ENCODE peak calls at places on chromosomes 2 and 18, in seven cellular contexts. One of them, this sample, is unnamed.

GRCh38 chr18:47203626-47204464 is 27.7 kb upstream of the IER3IP1 start:
- DNase-seq in CD4-positive, alpha-beta T cell: no peak
- DNase-seq in activated CD4-positive, alpha-beta T cell treated with anti-CD3 and anti-CD28 coated beads, Interleukin-2, amount 50 U/mL, for 1 hour: no peak
- DNase-seq in HFFc6: no peak
- DNase-seq in stimulated activated CD8-positive, alpha-beta memory T cell treated with anti-CD3 and anti-CD28 coated beads, Interleukin-15, amount 100 ng/mL, for 24 hours: no peak
- DNase-seq in CD4-positive, CD25-positive, alpha-beta regulatory T cell: no peak
- DNase-seq in stromal cell of bone marrow: no peak
- DNase-seq in this sample: no peak

GRCh38 chr2:135494503-135494902 is 36.5 kb downstream of the ZRANB3 start:
- DNase-seq in CD4-positive, alpha-beta T cell: no peak
- DNase-seq in activated CD4-positive, alpha-beta T cell treated with anti-CD3 and anti-CD28 coated beads, Interleukin-2, amount 50 U/mL, for 1 hour: no peak
- DNase-seq in HFFc6: no peak
- DNase-seq in stimulated activated CD8-positive, alpha-beta memory T cell treated with anti-CD3 and anti-CD28 coated beads, Interleukin-15, amount 100 ng/mL, for 24 hours: no peak
- DNase-seq in CD4-positive, CD25-positive, alpha-beta regulatory T cell: no peak
- DNase-seq in stromal cell of bone marrow: peak
- DNase-seq in this sample: no peak

GRCh38 chr2:151916632-151917031 is 88.4 kb upstream of the ARL5A start:
- DNase-seq in CD4-positive, alpha-beta T cell: no peak
- DNase-seq in activated CD4-positive, alpha-beta T cell treated with anti-CD3 and anti-CD28 coated beads, Interleukin-2, amount 50 U/mL, for 1 hour: no peak
- DNase-seq in HFFc6: no peak
- DNase-seq in stimulated activated CD8-positive, alpha-beta memory T cell treated with anti-CD3 and anti-CD28 coated beads, Interleukin-15, amount 100 ng/mL, for 24 hours: no peak
- DNase-seq in CD4-positive, CD25-positive, alpha-beta regulatory T cell: no peak
- DNase-seq in stromal cell of bone marrow: no peak
- DNase-seq in this sample: no peak

GRCh38 chr2:12507295-12507694 is 209.4 kb upstream of the TRIB2 start:
- DNase-seq in CD4-positive, alpha-beta T cell: peak
- DNase-seq in activated CD4-positive, alpha-beta T cell treated with anti-CD3 and anti-CD28 coated beads, Interleukin-2, amount 50 U/mL, for 1 hour: peak
- DNase-seq in HFFc6: peak
- DNase-seq in stimulated activated CD8-positive, alpha-beta memory T cell treated with anti-CD3 and anti-CD28 coated beads, Interleukin-15, amount 100 ng/mL, for 24 hours: no peak
- DNase-seq in CD4-positive, CD25-positive, alpha-beta regulatory T cell: peak
- DNase-seq in stromal cell of bone marrow: peak
- DNase-seq in this sample: peak

GRCh38 chr2:108444941-108445840 is 3.8 kb upstream of the GCC2 start:
- DNase-seq in CD4-positive, alpha-beta T cell: no peak
- DNase-seq in activated CD4-positive, alpha-beta T cell treated with anti-CD3 and anti-CD28 coated beads, Interleukin-2, amount 50 U/mL, for 1 hour: no peak
- DNase-seq in HFFc6: no peak
- DNase-seq in stimulated activated CD8-positive, alpha-beta memory T cell treated with anti-CD3 and anti-CD28 coated beads, Interleukin-15, amount 100 ng/mL, for 24 hours: no peak
- DNase-seq in CD4-positive, CD25-positive, alpha-beta regulatory T cell: no peak
- DNase-seq in stromal cell of bone marrow: no peak
- DNase-seq in this sample: no peak

GRCh38 chr18:21243041-21243431 is 1.0 kb downstream of the GREB1L start:
- DNase-seq in CD4-positive, alpha-beta T cell: no peak
- DNase-seq in activated CD4-positive, alpha-beta T cell treated with anti-CD3 and anti-CD28 coated beads, Interleukin-2, amount 50 U/mL, for 1 hour: no peak
- DNase-seq in HFFc6: no peak
- DNase-seq in stimulated activated CD8-positive, alpha-beta memory T cell treated with anti-CD3 and anti-CD28 coated beads, Interleukin-15, amount 100 ng/mL, for 24 hours: no peak
- DNase-seq in CD4-positive, CD25-positive, alpha-beta regulatory T cell: no peak
- DNase-seq in stromal cell of bone marrow: peak
- DNase-seq in this sample: no peak

GRCh38 chr2:120277505-120278205 is 25.0 kb downstream of the RALB start:
- DNase-seq in CD4-positive, alpha-beta T cell: no peak
- DNase-seq in activated CD4-positive, alpha-beta T cell treated with anti-CD3 and anti-CD28 coated beads, Interleukin-2, amount 50 U/mL, for 1 hour: no peak
- DNase-seq in HFFc6: no peak
- DNase-seq in stimulated activated CD8-positive, alpha-beta memory T cell treated with anti-CD3 and anti-CD28 coated beads, Interleukin-15, amount 100 ng/mL, for 24 hours: no peak
- DNase-seq in CD4-positive, CD25-positive, alpha-beta regulatory T cell: no peak
- DNase-seq in stromal cell of bone marrow: no peak
- DNase-seq in this sample: no peak

GRCh38 chr2:218850796-218851195 is 8.8 kb upstream of the WNT6 start:
- DNase-seq in CD4-positive, alpha-beta T cell: no peak
- DNase-seq in activated CD4-positive, alpha-beta T cell treated with anti-CD3 and anti-CD28 coated beads, Interleukin-2, amount 50 U/mL, for 1 hour: no peak
- DNase-seq in HFFc6: no peak
- DNase-seq in stimulated activated CD8-positive, alpha-beta memory T cell treated with anti-CD3 and anti-CD28 coated beads, Interleukin-15, amount 100 ng/mL, for 24 hours: no peak
- DNase-seq in CD4-positive, CD25-positive, alpha-beta regulatory T cell: no peak
- DNase-seq in stromal cell of bone marrow: no peak
- DNase-seq in this sample: no peak

GRCh38 chr2:106341666-106342065 is 126.5 kb downstream of the RGPD3 start:
- DNase-seq in CD4-positive, alpha-beta T cell: no peak
- DNase-seq in activated CD4-positive, alpha-beta T cell treated with anti-CD3 and anti-CD28 coated beads, Interleukin-2, amount 50 U/mL, for 1 hour: no peak
- DNase-seq in HFFc6: no peak
- DNase-seq in stimulated activated CD8-positive, alpha-beta memory T cell treated with anti-CD3 and anti-CD28 coated beads, Interleukin-15, amount 100 ng/mL, for 24 hours: no peak
- DNase-seq in CD4-positive, CD25-positive, alpha-beta regulatory T cell: no peak
- DNase-seq in stromal cell of bone marrow: no peak
- DNase-seq in this sample: no peak

GRCh38 chr2:43071629-43072550 is 154.5 kb downstream of the ZFP36L2 start:
- DNase-seq in CD4-positive, alpha-beta T cell: no peak
- DNase-seq in activated CD4-positive, alpha-beta T cell treated with anti-CD3 and anti-CD28 coated beads, Interleukin-2, amount 50 U/mL, for 1 hour: no peak
- DNase-seq in HFFc6: no peak
- DNase-seq in stimulated activated CD8-positive, alpha-beta memory T cell treated with anti-CD3 and anti-CD28 coated beads, Interleukin-15, amount 100 ng/mL, for 24 hours: no peak
- DNase-seq in CD4-positive, CD25-positive, alpha-beta regulatory T cell: no peak
- DNase-seq in stromal cell of bone marrow: no peak
- DNase-seq in this sample: no peak

GRCh38 chr2:120540719-120541552 is 194.7 kb upstream of the GLI2 start:
- DNase-seq in CD4-positive, alpha-beta T cell: no peak
- DNase-seq in activated CD4-positive, alpha-beta T cell treated with anti-CD3 and anti-CD28 coated beads, Interleukin-2, amount 50 U/mL, for 1 hour: no peak
- DNase-seq in HFFc6: no peak
- DNase-seq in stimulated activated CD8-positive, alpha-beta memory T cell treated with anti-CD3 and anti-CD28 coated beads, Interleukin-15, amount 100 ng/mL, for 24 hours: no peak
- DNase-seq in CD4-positive, CD25-positive, alpha-beta regulatory T cell: no peak
- DNase-seq in stromal cell of bone marrow: no peak
- DNase-seq in this sample: no peak

GRCh38 chr2:42922790-42923631 is 130.6 kb upstream of the HAAO start:
- DNase-seq in CD4-positive, alpha-beta T cell: no peak
- DNase-seq in activated CD4-positive, alpha-beta T cell treated with anti-CD3 and anti-CD28 coated beads, Interleukin-2, amount 50 U/mL, for 1 hour: no peak
- DNase-seq in HFFc6: peak
- DNase-seq in stimulated activated CD8-positive, alpha-beta memory T cell treated with anti-CD3 and anti-CD28 coated beads, Interleukin-15, amount 100 ng/mL, for 24 hours: no peak
- DNase-seq in CD4-positive, CD25-positive, alpha-beta regulatory T cell: no peak
- DNase-seq in stromal cell of bone marrow: peak
- DNase-seq in this sample: no peak

GRCh38 chr2:39838589-39838988 is 59.5 kb upstream of the THUMPD2 start:
- DNase-seq in CD4-positive, alpha-beta T cell: no peak
- DNase-seq in activated CD4-positive, alpha-beta T cell treated with anti-CD3 and anti-CD28 coated beads, Interleukin-2, amount 50 U/mL, for 1 hour: no peak
- DNase-seq in HFFc6: no peak
- DNase-seq in stimulated activated CD8-positive, alpha-beta memory T cell treated with anti-CD3 and anti-CD28 coated beads, Interleukin-15, amount 100 ng/mL, for 24 hours: no peak
- DNase-seq in CD4-positive, CD25-positive, alpha-beta regulatory T cell: no peak
- DNase-seq in stromal cell of bone marrow: no peak
- DNase-seq in this sample: no peak

GRCh38 chr2:24894750-24895149 is 25.3 kb downstream of the ADCY3 start:
- DNase-seq in CD4-positive, alpha-beta T cell: no peak
- DNase-seq in activated CD4-positive, alpha-beta T cell treated with anti-CD3 and anti-CD28 coated beads, Interleukin-2, amount 50 U/mL, for 1 hour: no peak
- DNase-seq in HFFc6: no peak
- DNase-seq in stimulated activated CD8-positive, alpha-beta memory T cell treated with anti-CD3 and anti-CD28 coated beads, Interleukin-15, amount 100 ng/mL, for 24 hours: no peak
- DNase-seq in CD4-positive, CD25-positive, alpha-beta regulatory T cell: no peak
- DNase-seq in stromal cell of bone marrow: no peak
- DNase-seq in this sample: no peak

GRCh38 chr2:58939388-58939787 is 698.3 kb upstream of the FANCL start:
- DNase-seq in CD4-positive, alpha-beta T cell: no peak
- DNase-seq in activated CD4-positive, alpha-beta T cell treated with anti-CD3 and anti-CD28 coated beads, Interleukin-2, amount 50 U/mL, for 1 hour: no peak
- DNase-seq in HFFc6: peak
- DNase-seq in stimulated activated CD8-positive, alpha-beta memory T cell treated with anti-CD3 and anti-CD28 coated beads, Interleukin-15, amount 100 ng/mL, for 24 hours: no peak
- DNase-seq in CD4-positive, CD25-positive, alpha-beta regulatory T cell: no peak
- DNase-seq in stromal cell of bone marrow: no peak
- DNase-seq in this sample: no peak

GRCh38 chr18:9838144-9838877 is 47.5 kb upstream of the TXNDC2 start:
- DNase-seq in CD4-positive, alpha-beta T cell: no peak
- DNase-seq in activated CD4-positive, alpha-beta T cell treated with anti-CD3 and anti-CD28 coated beads, Interleukin-2, amount 50 U/mL, for 1 hour: no peak
- DNase-seq in HFFc6: no peak
- DNase-seq in stimulated activated CD8-positive, alpha-beta memory T cell treated with anti-CD3 and anti-CD28 coated beads, Interleukin-15, amount 100 ng/mL, for 24 hours: no peak
- DNase-seq in CD4-positive, CD25-positive, alpha-beta regulatory T cell: no peak
- DNase-seq in stromal cell of bone marrow: no peak
- DNase-seq in this sample: no peak

GRCh38 chr2:47065771-47066380 is 89.2 kb downstream of the STPG4 start:
- DNase-seq in CD4-positive, alpha-beta T cell: no peak
- DNase-seq in activated CD4-positive, alpha-beta T cell treated with anti-CD3 and anti-CD28 coated beads, Interleukin-2, amount 50 U/mL, for 1 hour: no peak
- DNase-seq in HFFc6: peak
- DNase-seq in stimulated activated CD8-positive, alpha-beta memory T cell treated with anti-CD3 and anti-CD28 coated beads, Interleukin-15, amount 100 ng/mL, for 24 hours: no peak
- DNase-seq in CD4-positive, CD25-positive, alpha-beta regulatory T cell: no peak
- DNase-seq in stromal cell of bone marrow: peak
- DNase-seq in this sample: no peak

GRCh38 chr2:47016172-47016913 is 100.7 kb upstream of the MCFD2 start:
- DNase-seq in CD4-positive, alpha-beta T cell: no peak
- DNase-seq in activated CD4-positive, alpha-beta T cell treated with anti-CD3 and anti-CD28 coated beads, Interleukin-2, amount 50 U/mL, for 1 hour: no peak
- DNase-seq in HFFc6: peak
- DNase-seq in stimulated activated CD8-positive, alpha-beta memory T cell treated with anti-CD3 and anti-CD28 coated beads, Interleukin-15, amount 100 ng/mL, for 24 hours: no peak
- DNase-seq in CD4-positive, CD25-positive, alpha-beta regulatory T cell: no peak
- DNase-seq in stromal cell of bone marrow: peak
- DNase-seq in this sample: no peak

GRCh38 chr2:106137944-106138903 is 55.9 kb downstream of the UXS1 start:
- DNase-seq in CD4-positive, alpha-beta T cell: peak
- DNase-seq in activated CD4-positive, alpha-beta T cell treated with anti-CD3 and anti-CD28 coated beads, Interleukin-2, amount 50 U/mL, for 1 hour: peak
- DNase-seq in HFFc6: no peak
- DNase-seq in stimulated activated CD8-positive, alpha-beta memory T cell treated with anti-CD3 and anti-CD28 coated beads, Interleukin-15, amount 100 ng/mL, for 24 hours: no peak
- DNase-seq in CD4-positive, CD25-positive, alpha-beta regulatory T cell: peak
- DNase-seq in stromal cell of bone marrow: no peak
- DNase-seq in this sample: peak

GRCh38 chr2:186732843-186733242 is 39.0 kb downstream of the FAM171B start:
- DNase-seq in CD4-positive, alpha-beta T cell: no peak
- DNase-seq in activated CD4-positive, alpha-beta T cell treated with anti-CD3 and anti-CD28 coated beads, Interleukin-2, amount 50 U/mL, for 1 hour: no peak
- DNase-seq in HFFc6: no peak
- DNase-seq in stimulated activated CD8-positive, alpha-beta memory T cell treated with anti-CD3 and anti-CD28 coated beads, Interleukin-15, amount 100 ng/mL, for 24 hours: no peak
- DNase-seq in CD4-positive, CD25-positive, alpha-beta regulatory T cell: no peak
- DNase-seq in stromal cell of bone marrow: no peak
- DNase-seq in this sample: no peak

GRCh38 chr18:58348517-58348916 is 280.4 kb downstream of the ALPK2 start:
- DNase-seq in CD4-positive, alpha-beta T cell: no peak
- DNase-seq in activated CD4-positive, alpha-beta T cell treated with anti-CD3 and anti-CD28 coated beads, Interleukin-2, amount 50 U/mL, for 1 hour: no peak
- DNase-seq in HFFc6: no peak
- DNase-seq in stimulated activated CD8-positive, alpha-beta memory T cell treated with anti-CD3 and anti-CD28 coated beads, Interleukin-15, amount 100 ng/mL, for 24 hours: no peak
- DNase-seq in CD4-positive, CD25-positive, alpha-beta regulatory T cell: peak
- DNase-seq in stromal cell of bone marrow: no peak
- DNase-seq in this sample: no peak

GRCh38 chr2:232628466-232629200 is 4.8 kb upstream of the EFHD1 start:
- DNase-seq in CD4-positive, alpha-beta T cell: no peak
- DNase-seq in activated CD4-positive, alpha-beta T cell treated with anti-CD3 and anti-CD28 coated beads, Interleukin-2, amount 50 U/mL, for 1 hour: no peak
- DNase-seq in HFFc6: no peak
- DNase-seq in stimulated activated CD8-positive, alpha-beta memory T cell treated with anti-CD3 and anti-CD28 coated beads, Interleukin-15, amount 100 ng/mL, for 24 hours: no peak
- DNase-seq in CD4-positive, CD25-positive, alpha-beta regulatory T cell: no peak
- DNase-seq in stromal cell of bone marrow: no peak
- DNase-seq in this sample: no peak

GRCh38 chr2:158943973-158944372 is 24.5 kb upstream of the TANC1 start:
- DNase-seq in CD4-positive, alpha-beta T cell: no peak
- DNase-seq in activated CD4-positive, alpha-beta T cell treated with anti-CD3 and anti-CD28 coated beads, Interleukin-2, amount 50 U/mL, for 1 hour: no peak
- DNase-seq in HFFc6: no peak
- DNase-seq in stimulated activated CD8-positive, alpha-beta memory T cell treated with anti-CD3 and anti-CD28 coated beads, Interleukin-15, amount 100 ng/mL, for 24 hours: no peak
- DNase-seq in CD4-positive, CD25-positive, alpha-beta regulatory T cell: no peak
- DNase-seq in stromal cell of bone marrow: no peak
- DNase-seq in this sample: no peak

GRCh38 chr2:50786345-50786744 is 245.6 kb downstream of the NRXN1 start:
- DNase-seq in CD4-positive, alpha-beta T cell: no peak
- DNase-seq in activated CD4-positive, alpha-beta T cell treated with anti-CD3 and anti-CD28 coated beads, Interleukin-2, amount 50 U/mL, for 1 hour: no peak
- DNase-seq in HFFc6: no peak
- DNase-seq in stimulated activated CD8-positive, alpha-beta memory T cell treated with anti-CD3 and anti-CD28 coated beads, Interleukin-15, amount 100 ng/mL, for 24 hours: no peak
- DNase-seq in CD4-positive, CD25-positive, alpha-beta regulatory T cell: no peak
- DNase-seq in stromal cell of bone marrow: no peak
- DNase-seq in this sample: no peak

GRCh38 chr2:119630121-119630520 is 48.9 kb upstream of the TMEM177 start:
- DNase-seq in CD4-positive, alpha-beta T cell: no peak
- DNase-seq in activated CD4-positive, alpha-beta T cell treated with anti-CD3 and anti-CD28 coated beads, Interleukin-2, amount 50 U/mL, for 1 hour: no peak
- DNase-seq in HFFc6: no peak
- DNase-seq in stimulated activated CD8-positive, alpha-beta memory T cell treated with anti-CD3 and anti-CD28 coated beads, Interleukin-15, amount 100 ng/mL, for 24 hours: no peak
- DNase-seq in CD4-positive, CD25-positive, alpha-beta regulatory T cell: no peak
- DNase-seq in stromal cell of bone marrow: no peak
- DNase-seq in this sample: no peak

GRCh38 chr2:94956797-94957391 is 68.6 kb upstream of the MAL start:
- DNase-seq in CD4-positive, alpha-beta T cell: peak
- DNase-seq in activated CD4-positive, alpha-beta T cell treated with anti-CD3 and anti-CD28 coated beads, Interleukin-2, amount 50 U/mL, for 1 hour: peak
- DNase-seq in HFFc6: peak
- DNase-seq in stimulated activated CD8-positive, alpha-beta memory T cell treated with anti-CD3 and anti-CD28 coated beads, Interleukin-15, amount 100 ng/mL, for 24 hours: no peak
- DNase-seq in CD4-positive, CD25-positive, alpha-beta regulatory T cell: peak
- DNase-seq in stromal cell of bone marrow: peak
- DNase-seq in this sample: no peak

GRCh38 chr2:140275427-140275826 is 1495.2 kb upstream of the NXPH2 start:
- DNase-seq in CD4-positive, alpha-beta T cell: no peak
- DNase-seq in activated CD4-positive, alpha-beta T cell treated with anti-CD3 and anti-CD28 coated beads, Interleukin-2, amount 50 U/mL, for 1 hour: no peak
- DNase-seq in HFFc6: no peak
- DNase-seq in stimulated activated CD8-positive, alpha-beta memory T cell treated with anti-CD3 and anti-CD28 coated beads, Interleukin-15, amount 100 ng/mL, for 24 hours: no peak
- DNase-seq in CD4-positive, CD25-positive, alpha-beta regulatory T cell: no peak
- DNase-seq in stromal cell of bone marrow: no peak
- DNase-seq in this sample: no peak

GRCh38 chr18:46097853-46098615 is at the start of gene ATP5F1A:
- DNase-seq in CD4-positive, alpha-beta T cell: peak
- DNase-seq in activated CD4-positive, alpha-beta T cell treated with anti-CD3 and anti-CD28 coated beads, Interleukin-2, amount 50 U/mL, for 1 hour: peak
- DNase-seq in HFFc6: peak
- DNase-seq in stimulated activated CD8-positive, alpha-beta memory T cell treated with anti-CD3 and anti-CD28 coated beads, Interleukin-15, amount 100 ng/mL, for 24 hours: peak
- DNase-seq in CD4-positive, CD25-positive, alpha-beta regulatory T cell: peak
- DNase-seq in stromal cell of bone marrow: peak
- DNase-seq in this sample: peak

GRCh38 chr2:110166246-110166645 is 38.6 kb downstream of the NPHP1 start:
- DNase-seq in CD4-positive, alpha-beta T cell: no peak
- DNase-seq in activated CD4-positive, alpha-beta T cell treated with anti-CD3 and anti-CD28 coated beads, Interleukin-2, amount 50 U/mL, for 1 hour: no peak
- DNase-seq in HFFc6: no peak
- DNase-seq in stimulated activated CD8-positive, alpha-beta memory T cell treated with anti-CD3 and anti-CD28 coated beads, Interleukin-15, amount 100 ng/mL, for 24 hours: no peak
- DNase-seq in CD4-positive, CD25-positive, alpha-beta regulatory T cell: no peak
- DNase-seq in stromal cell of bone marrow: peak
- DNase-seq in this sample: no peak

GRCh38 chr2:178865537-178865936 is 58.3 kb upstream of the TTN start:
- DNase-seq in CD4-positive, alpha-beta T cell: no peak
- DNase-seq in activated CD4-positive, alpha-beta T cell treated with anti-CD3 and anti-CD28 coated beads, Interleukin-2, amount 50 U/mL, for 1 hour: no peak
- DNase-seq in HFFc6: no peak
- DNase-seq in stimulated activated CD8-positive, alpha-beta memory T cell treated with anti-CD3 and anti-CD28 coated beads, Interleukin-15, amount 100 ng/mL, for 24 hours: no peak
- DNase-seq in CD4-positive, CD25-positive, alpha-beta regulatory T cell: no peak
- DNase-seq in stromal cell of bone marrow: no peak
- DNase-seq in this sample: no peak

GRCh38 chr2:179595284-179595683 is 266.1 kb downstream of the ZNF385B start:
- DNase-seq in CD4-positive, alpha-beta T cell: no peak
- DNase-seq in activated CD4-positive, alpha-beta T cell treated with anti-CD3 and anti-CD28 coated beads, Interleukin-2, amount 50 U/mL, for 1 hour: no peak
- DNase-seq in HFFc6: no peak
- DNase-seq in stimulated activated CD8-positive, alpha-beta memory T cell treated with anti-CD3 and anti-CD28 coated beads, Interleukin-15, amount 100 ng/mL, for 24 hours: no peak
- DNase-seq in CD4-positive, CD25-positive, alpha-beta regulatory T cell: no peak
- DNase-seq in stromal cell of bone marrow: no peak
- DNase-seq in this sample: no peak

GRCh38 chr2:101348851-101349250 is 38.5 kb downstream of the CREG2 start:
- DNase-seq in CD4-positive, alpha-beta T cell: no peak
- DNase-seq in activated CD4-positive, alpha-beta T cell treated with anti-CD3 and anti-CD28 coated beads, Interleukin-2, amount 50 U/mL, for 1 hour: no peak
- DNase-seq in HFFc6: no peak
- DNase-seq in stimulated activated CD8-positive, alpha-beta memory T cell treated with anti-CD3 and anti-CD28 coated beads, Interleukin-15, amount 100 ng/mL, for 24 hours: no peak
- DNase-seq in CD4-positive, CD25-positive, alpha-beta regulatory T cell: no peak
- DNase-seq in stromal cell of bone marrow: no peak
- DNase-seq in this sample: no peak

GRCh38 chr2:147449323-147450080 is 395.3 kb upstream of the ACVR2A start:
- DNase-seq in CD4-positive, alpha-beta T cell: peak
- DNase-seq in activated CD4-positive, alpha-beta T cell treated with anti-CD3 and anti-CD28 coated beads, Interleukin-2, amount 50 U/mL, for 1 hour: peak
- DNase-seq in HFFc6: no peak
- DNase-seq in stimulated activated CD8-positive, alpha-beta memory T cell treated with anti-CD3 and anti-CD28 coated beads, Interleukin-15, amount 100 ng/mL, for 24 hours: no peak
- DNase-seq in CD4-positive, CD25-positive, alpha-beta regulatory T cell: no peak
- DNase-seq in stromal cell of bone marrow: no peak
- DNase-seq in this sample: no peak

GRCh38 chr2:230775737-230776136 is 63.1 kb downstream of the CAB39 start:
- DNase-seq in CD4-positive, alpha-beta T cell: no peak
- DNase-seq in activated CD4-positive, alpha-beta T cell treated with anti-CD3 and anti-CD28 coated beads, Interleukin-2, amount 50 U/mL, for 1 hour: no peak
- DNase-seq in HFFc6: no peak
- DNase-seq in stimulated activated CD8-positive, alpha-beta memory T cell treated with anti-CD3 and anti-CD28 coated beads, Interleukin-15, amount 100 ng/mL, for 24 hours: no peak
- DNase-seq in CD4-positive, CD25-positive, alpha-beta regulatory T cell: no peak
- DNase-seq in stromal cell of bone marrow: no peak
- DNase-seq in this sample: no peak

GRCh38 chr2:55112229-55113016 is 62.2 kb upstream of the RTN4 start:
- DNase-seq in CD4-positive, alpha-beta T cell: no peak
- DNase-seq in activated CD4-positive, alpha-beta T cell treated with anti-CD3 and anti-CD28 coated beads, Interleukin-2, amount 50 U/mL, for 1 hour: no peak
- DNase-seq in HFFc6: no peak
- DNase-seq in stimulated activated CD8-positive, alpha-beta memory T cell treated with anti-CD3 and anti-CD28 coated beads, Interleukin-15, amount 100 ng/mL, for 24 hours: no peak
- DNase-seq in CD4-positive, CD25-positive, alpha-beta regulatory T cell: no peak
- DNase-seq in stromal cell of bone marrow: peak
- DNase-seq in this sample: no peak

GRCh38 chr2:43174368-43175186 is 51.8 kb downstream of the ZFP36L2 start:
- DNase-seq in CD4-positive, alpha-beta T cell: peak
- DNase-seq in activated CD4-positive, alpha-beta T cell treated with anti-CD3 and anti-CD28 coated beads, Interleukin-2, amount 50 U/mL, for 1 hour: peak
- DNase-seq in HFFc6: no peak
- DNase-seq in stimulated activated CD8-positive, alpha-beta memory T cell treated with anti-CD3 and anti-CD28 coated beads, Interleukin-15, amount 100 ng/mL, for 24 hours: no peak
- DNase-seq in CD4-positive, CD25-positive, alpha-beta regulatory T cell: peak
- DNase-seq in stromal cell of bone marrow: no peak
- DNase-seq in this sample: no peak

GRCh38 chr2:23533014-23533730 is 148.2 kb downstream of the KLHL29 start:
- DNase-seq in CD4-positive, alpha-beta T cell: no peak
- DNase-seq in activated CD4-positive, alpha-beta T cell treated with anti-CD3 and anti-CD28 coated beads, Interleukin-2, amount 50 U/mL, for 1 hour: no peak
- DNase-seq in HFFc6: no peak
- DNase-seq in stimulated activated CD8-positive, alpha-beta memory T cell treated with anti-CD3 and anti-CD28 coated beads, Interleukin-15, amount 100 ng/mL, for 24 hours: no peak
- DNase-seq in CD4-positive, CD25-positive, alpha-beta regulatory T cell: no peak
- DNase-seq in stromal cell of bone marrow: no peak
- DNase-seq in this sample: no peak

GRCh38 chr2:15460112-15460620 is 101.0 kb downstream of the NBAS start:
- DNase-seq in CD4-positive, alpha-beta T cell: no peak
- DNase-seq in activated CD4-positive, alpha-beta T cell treated with anti-CD3 and anti-CD28 coated beads, Interleukin-2, amount 50 U/mL, for 1 hour: no peak
- DNase-seq in HFFc6: no peak
- DNase-seq in stimulated activated CD8-positive, alpha-beta memory T cell treated with anti-CD3 and anti-CD28 coated beads, Interleukin-15, amount 100 ng/mL, for 24 hours: no peak
- DNase-seq in CD4-positive, CD25-positive, alpha-beta regulatory T cell: no peak
- DNase-seq in stromal cell of bone marrow: no peak
- DNase-seq in this sample: no peak